ENCODE peak calls at places on chromosomes 6 and 20, in four cellular contexts. H is fibroblast of villous mesenchyme, U is neural crest cell, L is choroid plexus epithelial cell. G is an unnamed sample.
A peak's percentile ranks its signal among the peaks of the same experiment; 100 is the strongest.

GRCh38 chr6:159760602-159761057 is 1.2 kb upstream of the ACAT2 start:
- DNase-seq in H (peak; percentile 63), U (no peak), L (peak; percentile 66), G (no peak)

GRCh38 chr6:105789935-105790334 is 296.2 kb upstream of the PRDM1 start:
- DNase-seq in H (no peak), U (no peak), L (no peak), G (no peak)

GRCh38 chr6:49468042-49468441 is 4.9 kb downstream of the CENPQ start:
- DNase-seq in H (no peak), U (no peak), L (no peak), G (no peak)

GRCh38 chr6:84648444-84648843 is 116.0 kb downstream of the TBX18 start:
- DNase-seq in H (no peak), U (no peak), L (no peak), G (no peak)

GRCh38 chr20:58634121-58634817 is 16.8 kb upstream of the STX16 start:
- DNase-seq in H (peak; percentile 84), U (no peak), L (no peak), G (no peak)

GRCh38 chr6:47908271-47908670 is 126.4 kb downstream of the OPN5 start:
- DNase-seq in H (no peak), U (no peak), L (no peak), G (no peak)

GRCh38 chr6:44143731-44144130 is 14.9 kb upstream of the CAPN11 start:
- DNase-seq in H (no peak), U (no peak), L (no peak), G (no peak)

GRCh38 chr6:170388113-170388512 is 81.6 kb downstream of the FAM120B start:
- DNase-seq in H (peak; percentile 76), U (no peak), L (peak; percentile 77), G (no peak)

GRCh38 chr6:34543421-34543820 is 12.7 kb downstream of the SPDEF start:
- DNase-seq in H (peak; percentile 29), U (no peak), L (peak; percentile 55), G (no peak)

GRCh38 chr6:138576303-138576702 is 77.0 kb upstream of the NHSL1 start:
- DNase-seq in H (no peak), U (no peak), L (no peak), G (no peak)

GRCh38 chr6:115216835-115217234 is 843.9 kb downstream of the FRK start:
- DNase-seq in H (no peak), U (no peak), L (no peak), G (no peak)
- TF ChIP-seq CTCF in H (no peak), U (no peak), L (no peak), G (no peak)

DNA sequence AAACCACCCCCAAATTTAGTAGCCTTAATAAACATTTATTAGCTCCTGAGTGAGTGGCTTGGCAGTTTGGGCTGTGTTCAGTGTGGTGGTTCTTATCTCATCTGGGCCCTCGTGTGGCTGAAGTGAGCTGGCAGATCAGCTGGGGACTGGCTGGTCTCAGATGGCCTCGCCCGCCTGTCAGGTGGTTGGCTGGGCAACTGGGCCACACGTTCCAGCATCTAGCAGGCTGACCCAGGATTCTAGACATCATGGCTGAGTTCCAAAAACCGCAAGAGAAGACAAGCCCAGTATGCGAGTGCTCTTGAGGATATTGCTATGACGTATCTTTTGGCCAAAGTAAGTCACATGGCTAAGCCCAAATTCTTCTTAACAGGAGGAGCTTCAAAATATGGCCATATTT is 28.9 kb downstream of the EIF2S2 start:
- DNase-seq in H (peak; percentile 94), U (no peak), L (peak; percentile 95), G (no peak)
- TF ChIP-seq CTCF in H (peak; percentile 7), U (no peak), L (peak; percentile 23), G (no peak)

GRCh38 chr6:126127662-126128061 is 141.3 kb downstream of the TRMT11 start:
- DNase-seq in H (no peak), U (no peak), L (peak; percentile 36), G (no peak)
- TF ChIP-seq CTCF in H (no peak), U (peak; percentile 22), L (peak; percentile 38), G (peak; percentile 42)

DNA sequence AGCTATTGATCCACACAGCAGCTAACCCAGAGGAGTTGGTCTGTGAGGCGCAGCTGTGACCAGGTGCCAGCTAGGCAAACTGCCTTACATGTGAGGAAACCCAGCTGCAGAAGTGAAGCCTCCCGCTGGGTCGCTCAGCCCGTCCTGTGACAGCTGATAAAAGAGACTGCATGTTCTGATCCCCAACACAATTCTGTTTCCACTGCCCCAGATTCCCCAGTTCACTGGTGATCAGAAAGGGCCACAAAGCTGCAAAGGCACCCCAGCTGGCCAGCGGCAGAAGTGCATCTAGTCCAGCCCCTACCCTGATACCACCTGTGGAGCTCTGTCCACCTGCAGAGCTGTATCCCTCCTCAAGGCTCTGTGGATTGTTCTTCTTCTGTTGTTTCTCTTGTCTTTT is 64.5 kb downstream of the CTNNBL1 start:
- DNase-seq in H (no peak), U (no peak), L (no peak), G (no peak)
- TF ChIP-seq CTCF in H (no peak), U (no peak), L (peak; percentile 40), G (peak; percentile 52)

GRCh38 chr20:32368930-32369329 is 10.8 kb downstream of the ASXL1 start:
- DNase-seq in H (peak; percentile 38), U (no peak), L (peak; percentile 82), G (no peak)
- TF ChIP-seq CTCF in H (no peak), U (no peak), L (no peak), G (no peak)

GRCh38 chr6:77466055-77467028 is 3.1 kb upstream of the HTR1B start:
- DNase-seq in H (peak; percentile 79), U (peak; percentile 66), L (peak; percentile 83), G (peak; percentile 76)
- TF ChIP-seq CTCF in H (peak; percentile 86), U (peak; percentile 81), L (peak; percentile 89), G (peak; percentile 81)

DNA sequence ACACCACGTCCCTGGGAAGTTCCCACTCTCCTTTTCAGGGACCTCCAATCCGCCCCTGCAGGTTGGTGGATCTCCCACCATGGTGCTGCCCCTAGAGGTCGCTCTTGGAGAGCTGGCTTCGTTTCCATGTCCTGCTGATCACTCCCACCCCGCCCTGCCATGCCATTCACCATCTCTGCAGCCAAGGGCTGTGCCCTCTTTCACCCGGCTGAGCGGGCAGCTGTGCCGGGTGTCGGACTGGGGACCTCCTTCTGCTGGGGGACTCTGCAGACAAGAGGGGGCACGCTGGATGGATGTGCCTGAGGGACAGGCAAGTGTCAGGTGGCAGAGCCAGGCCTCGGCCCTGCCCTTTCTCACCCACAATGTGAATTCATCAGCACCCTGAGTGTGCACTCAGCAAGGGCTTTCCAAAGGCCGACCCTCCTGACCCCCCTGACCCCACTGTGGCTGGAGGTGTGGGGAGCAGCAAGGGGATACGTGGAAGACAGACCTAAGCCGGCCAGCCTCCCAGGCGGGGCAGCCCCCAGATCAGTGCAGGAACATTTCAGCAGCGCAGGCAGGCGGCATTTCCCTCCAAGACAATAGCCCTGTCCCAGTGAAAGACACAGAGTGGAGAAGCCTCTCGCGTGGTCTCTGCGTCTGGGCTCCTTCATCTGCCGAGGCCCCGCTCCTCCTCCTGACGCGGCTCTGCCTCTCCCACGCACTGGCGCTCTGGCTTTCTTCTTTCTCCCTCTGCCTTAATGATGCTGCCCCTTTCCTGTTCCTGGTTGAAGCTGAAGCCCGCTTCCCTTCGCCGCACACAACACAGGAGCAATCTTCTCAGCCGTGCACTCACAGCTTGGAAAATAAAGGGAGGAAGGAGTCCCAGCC is 347.2 kb downstream of the CDH4 start:
- DNase-seq in H (peak; percentile 11), U (peak; percentile 41), L (no peak), G (no peak)
- TF ChIP-seq CTCF in H (no peak), U (no peak), L (peak; percentile 15), G (peak; percentile 58)

GRCh38 chr6:31079656-31080261 is 32.6 kb downstream of the C6orf15 start:
- DNase-seq in H (peak; percentile 64), U (peak; percentile 69), L (peak; percentile 80), G (no peak)
- TF ChIP-seq CTCF in H (peak; percentile 84), U (peak; percentile 83), L (peak; percentile 85), G (peak; percentile 84)

G was measured in type B pancreatic cell.